ENCODE peak calls at places on chromosomes 2 and 18, in nine cellular contexts. V is activated T-helper 1 cell treated with anti-CD3 and anti-CD28 coated beads, Interleukin-12 subunit alpha, Interleukin-12 subunit beta, Interleukin-2, Interleukin-4 antibody, amounts not matched to agents 30 ng/mL and 10 ng/mL and 1 ng/mL, durations not matched to agents 14 hours and 24 hours and 36 hours; Y is heart right ventricle; F is cardiac muscle cell; D is K562; R is activated CD4-positive, alpha-beta T cell treated with anti-CD3 and anti-CD28 coated beads, Interleukin-2, amount 10 ng/mL, durations not matched to agents 7 days and 5 days; N is RKO; B is fibroblast of lung; E is Kasumi-1. S is an unnamed sample.

GRCh38 chr2:196182439-196183171 is 11.2 kb upstream of the STK17B start:
- DNase-seq in N (no peak), Y (no peak), B (no peak), D (no peak), V (no peak), F (no peak), R (no peak), E (no peak), S (no peak)

GRCh38 chr2:3639015-3639630 is 18.9 kb upstream of the ALLC start:
- DNase-seq in Y (no peak), E (no peak), F (no peak), D (no peak), R (no peak), N (no peak), B (no peak), V (no peak), S (no peak)

GRCh38 chr2:206064077-206064476 is 21.9 kb downstream of the INO80D start:
- DNase-seq in N (peak; percentile 13), B (peak; percentile 9), F (no peak), E (no peak), R (no peak), Y (no peak), D (no peak), V (no peak), S (no peak)

GRCh38 chr18:61820842-61821241 is 72.0 kb downstream of the RNF152 start:
- DNase-seq in F (no peak), R (no peak), V (no peak), D (no peak), E (no peak), Y (no peak), N (no peak), B (no peak), S (peak; percentile 25)

GRCh38 chr2:170975943-170976270 is 46.9 kb downstream of the GORASP2 start:
- DNase-seq in R (no peak), Y (no peak), E (no peak), D (no peak), V (no peak), B (no peak), N (no peak), F (no peak), S (no peak)

GRCh38 chr2:17540813-17541513 is 467 bp downstream of the VSNL1 start:
- DNase-seq in R (no peak), E (no peak), N (no peak), Y (no peak), D (no peak), V (no peak), B (no peak), F (no peak), S (no peak)

GRCh38 chr2:215880970-215881369 is 132.4 kb downstream of the MREG start:
- DNase-seq in F (no peak), E (no peak), D (no peak), V (no peak), B (no peak), Y (no peak), R (no peak), N (no peak), S (no peak)

GRCh38 chr18:54130631-54131030 is 93.8 kb downstream of the MBD2 start:
- DNase-seq in V (no peak), Y (no peak), N (no peak), R (no peak), B (no peak), F (peak; percentile 52), E (no peak), D (no peak), S (no peak)

GRCh38 chr2:96212336-96212735 is 3.7 kb upstream of the STARD7 start:
- DNase-seq in E (no peak), V (no peak), B (no peak), D (no peak), Y (no peak), R (no peak), F (no peak), N (no peak), S (no peak)

GRCh38 chr2:86787701-86788100 is 3.0 kb downstream of the CD8A start:
- DNase-seq in R (no peak), V (no peak), B (no peak), Y (peak; percentile 89), D (no peak), E (peak; percentile 83), N (no peak), F (no peak), S (no peak)

GRCh38 chr2:323035-323434 is 35.1 kb upstream of the ALKAL2 start:
- DNase-seq in D (no peak), R (no peak), E (no peak), V (no peak), B (no peak), Y (no peak), N (no peak), F (no peak), S (no peak)

GRCh38 chr18:62634991-62635630 is 80.2 kb upstream of the PHLPP1 start:
- DNase-seq in R (no peak), D (no peak), F (no peak), N (no peak), E (no peak), B (no peak), V (no peak), Y (no peak), S (no peak)

GRCh38 chr2:240569523-240569997 is 1.3 kb downstream of the RNPEPL1 start:
- DNase-seq in F (no peak), Y (no peak), B (no peak), V (no peak), N (no peak), E (no peak), D (no peak), R (no peak), S (no peak)

GRCh38 chr2:168912466-168913170 is 11.5 kb downstream of the G6PC2 start:
- DNase-seq in N (no peak), D (no peak), B (peak; percentile 19), Y (no peak), V (no peak), E (peak; percentile 21), F (peak; percentile 12), R (no peak), S (no peak)

GRCh38 chr2:235333076-235333475 is 160.8 kb upstream of the AGAP1 start:
- DNase-seq in R (no peak), Y (no peak), N (no peak), F (no peak), D (no peak), E (no peak), B (no peak), V (no peak), S (no peak)

GRCh38 chr2:234444888-234445287 is 52.0 kb downstream of the ARL4C start:
- DNase-seq in F (no peak), R (peak; percentile 58), D (no peak), N (no peak), E (no peak), B (peak; percentile 94), Y (peak; percentile 27), V (peak; percentile 74), S (peak; percentile 95)

S was measured in HFFc6.